ENCODE peak calls at places on chromosomes 4 and X, in nine cellular contexts. F, Z, J, V, C, Y, B, Q and R are unnamed samples. For H3K4me1 and H3K27me3, the result is how much of the 10 kb centered on the place peaks cover.

GRCh38 chr4:12186526-12186925 is 757.8 kb upstream of the HS3ST1 start:
- DNase-seq in F (no peak), Z (no peak), J (no peak), V (no peak), C (no peak), Y (no peak), B (no peak), Q (no peak), R (no peak)

GRCh38 chrX:1500701-1501624 is 36.0 kb downstream of the P2RY8 start:
- DNase-seq in F (peak), Z (no peak), J (no peak), V (peak), C (no peak), Y (no peak), B (no peak), Q (no peak), R (no peak)

GRCh38 chr4:186886759-186887158 is 163.1 kb upstream of the FAT1 start:
- DNase-seq in F (no peak), Z (no peak), J (no peak), V (no peak), C (no peak), Y (no peak), B (no peak), Q (no peak), R (no peak)

GRCh38 chrX:124592745-124593144 is 246.4 kb downstream of the SH2D1A start:
- DNase-seq in F (no peak), Z (no peak), J (no peak), V (no peak), C (no peak), Y (no peak), B (no peak), Q (no peak), R (no peak)

GRCh38 chr4:178612725-178613124 is 1170.5 kb upstream of the AGA start:
- DNase-seq in F (no peak), Z (no peak), J (no peak), V (no peak), C (no peak), Y (no peak), B (no peak), Q (no peak), R (no peak)

GRCh38 chr4:153603258-153603657 is 80.8 kb upstream of the TLR2 start:
- DNase-seq in F (no peak), Z (no peak), J (no peak), V (no peak), C (no peak), Y (no peak), B (no peak), Q (no peak), R (no peak)

GRCh38 chrX:74606799-74607198 is 7.6 kb downstream of the RLIM start:
- DNase-seq in F (no peak), Z (no peak), J (no peak), V (no peak), C (no peak), Y (no peak), B (no peak), Q (no peak), R (no peak)

GRCh38 chr4:162793571-162793970 is 373.1 kb downstream of the NAF1 start:
- DNase-seq in F (no peak), Z (no peak), J (no peak), V (no peak), C (no peak), Y (no peak), B (no peak), Q (no peak), R (no peak)

GRCh38 chrX:125757794-125758564 is 408.1 kb downstream of the DCAF12L2 start:
- DNase-seq in F (no peak), Z (no peak), J (no peak), V (no peak), C (no peak), Y (no peak), B (peak), Q (no peak), R (peak)

GRCh38 chrX:37599735-37600134 is 28.3 kb downstream of the LANCL3 start:
- DNase-seq in F (no peak), Z (no peak), J (no peak), V (no peak), C (no peak), Y (no peak), B (no peak), Q (peak), R (no peak)

GRCh38 chr4:47577779-47578553 is 92.9 kb downstream of the ATP10D start:
- DNase-seq in F (no peak), Z (no peak), J (no peak), V (no peak), C (peak), Y (no peak), B (no peak), Q (no peak), R (no peak)
- TF ChIP-seq CTCF in F (no peak), Z (no peak), J (no peak), V (no peak), C (no peak), Y (no peak), B (no peak), Q (no peak), R (no peak)

GRCh38 chr4:68466185-68466584 is 18.9 kb downstream of the TMPRSS11E start:
- DNase-seq in F (no peak), Z (no peak), J (no peak), V (no peak), C (peak), Y (peak), B (no peak), Q (peak), R (no peak)

GRCh38 chr4:68466751-68467150 is 19.5 kb downstream of the TMPRSS11E start:
- DNase-seq in F (no peak), Z (no peak), J (no peak), V (no peak), C (no peak), Y (no peak), B (no peak), Q (peak), R (no peak)

GRCh38 chr4:68463796-68464195 is 16.5 kb downstream of the TMPRSS11E start:
- DNase-seq in F (no peak), Z (no peak), J (no peak), V (no peak), C (peak), Y (no peak), B (no peak), Q (peak), R (no peak)

GRCh38 chr4:68461790-68462189 is 14.5 kb downstream of the TMPRSS11E start:
- DNase-seq in F (no peak), Z (no peak), J (no peak), V (no peak), C (no peak), Y (no peak), B (no peak), Q (no peak), R (no peak)

DNA sequence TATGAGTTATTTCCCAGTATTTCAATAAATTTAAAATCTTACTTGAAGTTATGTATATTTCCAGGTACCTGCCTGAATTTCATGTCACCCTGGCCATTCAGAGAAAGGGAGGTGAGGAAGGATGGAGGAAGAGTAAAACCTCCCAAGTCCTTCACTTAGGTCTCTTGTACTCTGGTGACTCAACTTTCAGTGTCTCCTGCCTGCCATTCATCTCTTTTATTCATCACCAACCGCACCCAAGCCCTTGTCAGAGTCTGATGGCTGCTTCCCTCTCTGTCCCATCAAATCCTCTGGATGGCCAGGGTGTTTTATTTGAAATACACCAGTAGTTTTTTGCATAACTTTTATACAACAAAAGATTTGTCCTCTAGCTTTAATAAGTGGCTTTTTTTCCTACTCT is 17.8 kb downstream of the TMPRSS11E start:
- DNase-seq in F (no peak), Z (no peak), J (no peak), V (no peak), C (no peak), Y (no peak), B (no peak), Q (peak), R (no peak)
- H3K4me1 ChIP-seq in F (under half), Z (under half), J (under half), V (under half), C (under half), Y (under half), B (under half), Q (half or more), R (under half)

DNA sequence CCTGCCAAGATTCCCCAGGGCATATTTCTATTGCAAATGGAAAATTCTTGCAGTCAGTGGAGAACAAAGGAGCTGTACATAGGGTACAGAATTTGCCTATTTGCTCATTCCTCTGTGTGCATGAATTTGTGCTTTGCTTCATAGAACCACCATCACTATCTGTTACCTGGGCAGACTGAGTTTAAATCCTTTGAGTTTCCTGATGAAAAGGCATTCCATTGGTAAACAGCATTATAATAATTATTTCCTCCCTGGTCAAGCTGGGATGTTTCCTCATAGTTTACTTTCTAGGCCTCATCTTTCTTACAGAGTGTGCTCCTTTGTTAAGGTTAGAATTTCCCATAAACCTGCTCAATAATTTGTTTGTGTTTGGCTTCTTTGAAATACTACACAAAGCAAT is 809 bp upstream of the SLC6A14 start:
- DNase-seq in F (no peak), Z (no peak), J (no peak), V (no peak), C (no peak), Y (no peak), B (no peak), Q (no peak), R (no peak)
- H3K27me3 ChIP-seq in F (under half), Z (under half), J (under half), V (under half), C (under half), Y (under half), B (under half), Q (under half), R (under half)

GRCh38 chrX:39839371-39839770 is 258.4 kb downstream of the BCOR start:
- DNase-seq in F (no peak), Z (no peak), J (no peak), V (no peak), C (no peak), Y (no peak), B (no peak), Q (no peak), R (no peak)
- TF ChIP-seq CTCF in F (no peak), Z (no peak), J (no peak), V (no peak), C (no peak), Y (no peak), B (no peak), Q (peak), R (no peak)

DNA sequence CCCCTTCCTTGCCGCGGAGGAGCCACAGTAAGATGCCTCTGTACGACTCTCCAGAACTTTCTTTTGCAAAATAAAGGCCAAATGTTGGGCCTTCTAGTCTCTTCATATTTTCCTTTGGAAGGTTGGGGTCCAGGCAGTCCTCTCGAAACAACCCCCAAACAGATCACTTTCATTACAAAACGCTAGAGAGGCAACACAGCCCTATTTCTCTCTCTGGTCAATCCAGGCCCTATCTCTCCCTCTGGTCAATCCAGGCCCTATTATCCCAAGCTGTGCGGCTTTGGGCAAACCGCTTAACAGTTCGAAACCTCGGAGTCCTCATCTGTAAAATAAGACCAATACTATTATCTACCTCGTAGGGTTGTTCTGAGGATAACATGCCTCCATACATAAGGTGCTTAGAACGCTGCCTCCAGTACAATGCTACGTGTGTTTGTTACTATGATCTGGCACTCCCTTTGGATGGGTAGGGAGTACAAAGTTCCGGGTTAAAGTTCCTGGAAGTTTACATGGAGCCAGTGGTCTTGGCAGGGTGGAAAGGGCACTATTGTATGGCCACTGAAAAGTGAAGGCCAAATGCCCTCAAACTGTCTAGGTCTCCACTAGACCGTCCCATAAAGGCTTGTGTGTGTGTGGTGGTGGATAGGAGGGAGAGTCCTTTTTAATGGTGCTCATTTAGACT is 75.4 kb upstream of the BCOR start:
- DNase-seq in F (no peak), Z (no peak), J (no peak), V (no peak), C (no peak), Y (no peak), B (no peak), Q (no peak), R (no peak)
- H3K4me1 ChIP-seq in F (under half), Z (under half), J (under half), V (under half), C (under half), Y (half or more), B (under half), Q (half or more), R (under half)

GRCh38 chr4:81914623-81915022 is 442.9 kb upstream of the RASGEF1B start:
- DNase-seq in F (no peak), Z (no peak), J (no peak), V (no peak), C (no peak), Y (no peak), B (no peak), Q (no peak), R (no peak)
- H3K27me3 ChIP-seq in F (under half), Z (under half), J (under half), V (under half), C (under half), Y (under half), B (under half), Q (under half), R (under half)

GRCh38 chr4:134935320-134935719 is 733.7 kb upstream of the PABPC4L start:
- DNase-seq in F (no peak), Z (no peak), J (no peak), V (no peak), C (no peak), Y (no peak), B (no peak), Q (peak), R (peak)
- TF ChIP-seq CTCF in F (peak), Z (peak), J (no peak), V (no peak), C (peak), Y (peak), B (no peak), Q (peak), R (peak)

DNA sequence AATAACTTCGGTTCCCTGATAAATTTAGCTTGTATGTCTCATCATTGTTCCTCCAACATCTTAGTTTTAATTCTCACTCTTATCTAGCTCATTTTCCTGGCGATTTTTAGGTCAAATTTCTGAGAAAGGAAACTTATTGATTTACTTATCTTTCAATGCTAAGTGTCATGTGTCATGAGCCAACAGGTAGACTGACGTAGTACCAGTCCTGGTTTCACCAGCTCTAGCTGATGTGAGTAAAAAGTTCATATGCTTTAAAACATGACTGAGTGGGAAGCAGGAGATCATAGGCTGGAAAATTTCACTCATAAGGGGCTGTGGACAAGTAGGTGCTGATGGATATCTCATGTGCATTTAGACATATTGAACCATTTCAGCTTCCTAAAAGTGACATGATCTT is 441.7 kb upstream of the NR3C2 start:
- DNase-seq in F (no peak), Z (no peak), J (no peak), V (no peak), C (no peak), Y (no peak), B (no peak), Q (no peak), R (no peak)
- H3K4me1 ChIP-seq in F (under half), Z (under half), J (under half), V (under half), C (under half), Y (under half), B (under half), Q (under half), R (under half)

DNA sequence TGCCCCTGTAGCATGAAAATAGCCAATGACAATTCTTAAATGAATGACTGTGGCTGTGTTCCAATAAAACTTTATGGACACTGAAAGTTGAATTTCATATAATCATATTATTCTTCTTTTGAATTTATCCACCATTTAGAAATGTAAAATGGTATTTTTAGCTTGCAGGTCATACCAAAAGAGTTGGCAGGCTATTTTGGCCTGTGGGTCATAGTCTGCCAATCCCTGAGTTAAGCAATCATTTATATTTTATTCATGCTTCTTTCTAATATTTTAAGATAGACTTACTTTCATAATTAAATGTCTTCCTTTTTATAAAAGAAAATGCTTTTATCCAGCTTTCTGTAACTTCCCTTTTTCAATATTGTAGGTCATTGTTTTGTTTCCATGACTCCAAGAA is 4.8 kb downstream of the HPGD start:
- DNase-seq in F (no peak), Z (no peak), J (no peak), V (no peak), C (no peak), Y (no peak), B (no peak), Q (no peak), R (no peak)
- H3K27me3 ChIP-seq in F (under half), Z (under half), J (under half), V (under half), C (under half), Y (under half), B (under half), Q (under half), R (half or more)